ENCODE peak calls at places on chromosomes 12 and 14, in nine cellular contexts. C, I, E, R, U, L, X, M and D are unnamed samples.

GRCh38 chr12:6312529-6313325 is 2.2 kb downstream of the PLEKHG6 start:
- DNase-seq in U (no peak), I (no peak), M (peak), L (no peak), R (no peak), E (no peak), C (no peak), X (no peak), D (no peak)

GRCh38 chr14:68401855-68402254 is 391.0 kb downstream of the ZFP36L1 start:
- DNase-seq in E (no peak), L (no peak), X (no peak), C (no peak), I (no peak), U (no peak), M (no peak), R (peak), D (no peak)

GRCh38 chr12:10196210-10196609 is 16.5 kb upstream of the GABARAPL1 start:
- DNase-seq in M (no peak), I (no peak), X (no peak), R (peak), E (no peak), C (no peak), U (no peak), L (no peak), D (no peak)

GRCh38 chr12:89225808-89226368 is 126.4 kb downstream of the DUSP6 start:
- DNase-seq in R (no peak), L (peak), E (no peak), I (peak), X (no peak), M (peak), U (no peak), C (peak), D (peak)

GRCh38 chr14:50823051-50823762 is 7.8 kb downstream of the NIN start:
- DNase-seq in E (no peak), I (peak), X (no peak), M (no peak), U (no peak), R (peak), C (peak), L (no peak), D (no peak)

GRCh38 chr12:125435871-125436270 is 370.6 kb downstream of the AACS start:
- DNase-seq in R (no peak), M (no peak), E (peak), X (no peak), L (no peak), U (no peak), I (no peak), C (no peak), D (no peak)

GRCh38 chr14:59464651-59465569 is at the start of gene GPR135:
- DNase-seq in L (no peak), E (peak), R (peak), M (peak), X (no peak), U (peak), I (peak), C (peak), D (no peak)

GRCh38 chr14:36300337-36300736 is 20.1 kb downstream of the MBIP start:
- DNase-seq in M (no peak), C (peak), E (no peak), U (no peak), R (no peak), I (no peak), L (no peak), X (no peak), D (no peak)

GRCh38 chr14:98408713-98409112 is 863.3 kb downstream of the BCL11B start:
- DNase-seq in E (no peak), R (no peak), U (no peak), I (no peak), C (no peak), L (no peak), M (no peak), X (no peak), D (no peak)

GRCh38 chr12:124829708-124830304 is 33.9 kb downstream of the SCARB1 start:
- DNase-seq in L (no peak), C (no peak), E (no peak), R (no peak), X (no peak), M (no peak), U (no peak), I (no peak), D (no peak)

GRCh38 chr12:57341275-57341990 is 89.4 kb downstream of the R3HDM2 start:
- DNase-seq in U (no peak), E (peak), R (no peak), C (no peak), M (peak), L (no peak), X (no peak), I (no peak), D (peak)

GRCh38 chr14:36553650-36554260 is 28.7 kb downstream of the NKX2-8 start:
- DNase-seq in R (peak), I (no peak), X (no peak), M (peak), C (peak), U (no peak), E (no peak), L (no peak), D (peak)

GRCh38 chr14:67579636-67580035 is 20.4 kb downstream of the PIGH start:
- DNase-seq in I (no peak), R (no peak), C (no peak), L (no peak), U (no peak), M (no peak), X (no peak), E (no peak), D (no peak)

GRCh38 chr12:9692909-9693308 is 23.4 kb downstream of the CLEC2D start:
- DNase-seq in C (no peak), L (no peak), R (no peak), M (no peak), I (no peak), E (no peak), X (no peak), U (no peak), D (no peak)

GRCh38 chr14:71933026-71933587 is 878 bp downstream of the RGS6 start:
- DNase-seq in M (peak), L (no peak), X (no peak), I (no peak), E (peak), R (no peak), U (no peak), C (no peak), D (no peak)

GRCh38 chr14:71932229-71932951 is at the start of gene RGS6:
- DNase-seq in L (no peak), R (no peak), E (peak), U (no peak), M (peak), C (no peak), X (no peak), I (no peak), D (no peak)

GRCh38 chr14:71931492-71932228 is 569 bp upstream of the RGS6 start:
- DNase-seq in E (peak), L (no peak), C (no peak), I (no peak), R (no peak), X (no peak), M (no peak), U (no peak), D (no peak)
- H3K4me3 ChIP-seq in E (peak), L (no peak), C (no peak), I (peak), R (no peak), X (peak), M (peak), U (no peak), D (no peak)

GRCh38 chr12:2877047-2877958 is at the start of the genes FOXM1 and RHNO1:
- DNase-seq in I (peak), E (peak), R (peak), M (peak), X (no peak), U (peak), C (peak), L (no peak), D (no peak)

GRCh38 chr12:2879853-2880252 is 2.8 kb downstream of the RHNO1 start:
- DNase-seq in M (no peak), U (no peak), E (no peak), L (no peak), X (no peak), C (no peak), I (no peak), R (no peak), D (no peak)

GRCh38 chr12:2876431-2877046 is 435 bp downstream of the FOXM1 start:
- DNase-seq in I (no peak), C (peak), M (peak), U (no peak), X (no peak), E (no peak), L (no peak), R (peak), D (no peak)

GRCh38 chr12:2877959-2878732 is 1.1 kb downstream of the RHNO1 start:
- DNase-seq in U (no peak), L (no peak), C (peak), E (no peak), I (no peak), M (peak), X (no peak), R (peak), D (no peak)
- TF ChIP-seq CTCF in U (no peak), L (peak), C (peak), E (no peak), I (no peak), M (no peak), X (no peak), R (peak), D (no peak)

GRCh38 chr14:30719137-30719536 is 97.0 kb downstream of the SCFD1 start:
- DNase-seq in C (no peak), M (no peak), X (no peak), E (no peak), R (no peak), U (no peak), I (no peak), L (no peak), D (no peak)
- H3K4me3 ChIP-seq in C (no peak), M (no peak), X (no peak), E (no peak), R (no peak), U (no peak), I (no peak), L (no peak), D (no peak)

GRCh38 chr12:50265770-50266524 is 17.4 kb downstream of the LIMA1 start:
- DNase-seq in U (no peak), R (no peak), I (no peak), L (no peak), X (no peak), M (peak), E (no peak), C (no peak), D (no peak)

GRCh38 chr12:50257226-50258166 is 25.8 kb downstream of the LIMA1 start:
- DNase-seq in X (no peak), U (no peak), R (peak), M (peak), L (no peak), C (peak), I (peak), E (no peak), D (no peak)

GRCh38 chr12:50263832-50264231 is 19.5 kb downstream of the LIMA1 start:
- DNase-seq in L (no peak), U (no peak), E (no peak), M (no peak), R (no peak), I (no peak), X (no peak), C (no peak), D (no peak)

GRCh38 chr12:50258167-50258551 is 25.2 kb downstream of the LIMA1 start:
- DNase-seq in R (no peak), C (no peak), I (peak), X (no peak), E (no peak), U (no peak), M (peak), L (no peak), D (no peak)

GRCh38 chr12:50261654-50262053 is 21.7 kb downstream of the LIMA1 start:
- DNase-seq in C (no peak), I (no peak), U (no peak), M (peak), R (no peak), X (no peak), L (no peak), E (no peak), D (no peak)
- TF ChIP-seq CTCF in C (peak), I (no peak), U (no peak), M (peak), R (peak), X (no peak), L (no peak), E (no peak), D (no peak)

DNA sequence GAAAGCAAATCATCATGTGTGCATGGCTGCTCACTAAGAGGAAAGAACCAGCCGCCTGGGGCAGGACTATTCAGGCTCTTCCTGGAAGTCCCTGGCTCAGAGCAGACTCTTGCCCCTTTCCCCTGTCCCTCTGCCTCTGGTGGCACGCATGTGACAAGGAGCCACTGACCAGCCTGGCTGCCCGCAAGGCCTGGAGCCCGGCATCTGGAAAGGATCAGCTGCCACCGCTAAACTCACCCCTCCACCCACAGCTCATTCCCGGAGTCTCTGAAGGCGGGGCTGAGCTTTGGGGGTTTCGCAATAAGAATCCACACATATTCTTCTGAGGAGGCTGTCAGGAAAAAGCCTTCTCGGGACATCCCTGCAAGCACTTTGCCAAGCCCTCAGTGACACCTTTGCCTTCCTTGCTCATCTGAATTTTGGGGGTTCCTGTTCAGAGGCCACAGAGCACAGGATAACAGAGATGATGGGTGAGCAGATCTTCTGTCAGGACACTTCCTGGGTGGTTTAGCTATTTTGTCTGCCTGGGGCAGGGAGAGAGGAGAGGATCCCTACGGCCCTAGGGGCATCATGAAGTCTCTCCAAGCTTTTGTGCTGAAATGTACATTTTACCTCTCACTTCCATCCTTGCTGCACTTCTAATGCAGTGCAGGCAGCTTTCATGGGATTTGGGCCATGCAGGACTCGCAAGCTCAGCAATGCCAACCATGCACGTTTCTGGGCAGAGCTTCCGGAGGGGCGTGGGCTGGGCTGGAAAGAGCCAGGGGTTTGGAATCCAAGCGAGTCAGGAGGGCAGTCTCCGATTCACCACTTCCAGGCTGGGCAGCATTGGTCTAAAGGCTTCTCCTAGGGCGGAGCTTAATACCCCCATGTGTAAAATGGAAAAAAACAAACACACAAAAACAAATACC is 124.8 kb upstream of the MAP1LC3B2 start:
- DNase-seq in I (peak), R (no peak), M (peak), X (no peak), L (peak), C (peak), E (peak), U (no peak), D (peak)
- H3K4me3 ChIP-seq in I (peak), R (no peak), M (no peak), X (peak), L (peak), C (peak), E (no peak), U (no peak), D (peak)

GRCh38 chr12:2739069-2739468 is 55.7 kb upstream of the FKBP4 start:
- DNase-seq in L (no peak), E (no peak), I (no peak), X (no peak), M (no peak), C (no peak), U (no peak), R (no peak), D (no peak)

GRCh38 chr12:2737656-2738241 is 57.0 kb upstream of the FKBP4 start:
- DNase-seq in M (no peak), R (no peak), X (no peak), I (no peak), U (no peak), L (no peak), C (no peak), E (no peak), D (no peak)

GRCh38 chr12:2743478-2743877 is 51.3 kb upstream of the FKBP4 start:
- DNase-seq in E (no peak), C (no peak), L (no peak), X (no peak), U (no peak), M (no peak), I (no peak), R (no peak), D (no peak)

GRCh38 chr12:2745655-2746054 is 49.1 kb upstream of the FKBP4 start:
- DNase-seq in I (no peak), U (no peak), M (no peak), C (peak), X (no peak), E (no peak), L (no peak), R (no peak), D (no peak)

GRCh38 chr12:2739832-2740641 is 54.7 kb upstream of the FKBP4 start:
- DNase-seq in C (peak), L (no peak), X (no peak), E (no peak), M (no peak), U (no peak), I (no peak), R (peak), D (peak)
- TF ChIP-seq CTCF in C (peak), L (peak), X (peak), E (peak), M (peak), U (no peak), I (no peak), R (peak), D (peak)

DNA sequence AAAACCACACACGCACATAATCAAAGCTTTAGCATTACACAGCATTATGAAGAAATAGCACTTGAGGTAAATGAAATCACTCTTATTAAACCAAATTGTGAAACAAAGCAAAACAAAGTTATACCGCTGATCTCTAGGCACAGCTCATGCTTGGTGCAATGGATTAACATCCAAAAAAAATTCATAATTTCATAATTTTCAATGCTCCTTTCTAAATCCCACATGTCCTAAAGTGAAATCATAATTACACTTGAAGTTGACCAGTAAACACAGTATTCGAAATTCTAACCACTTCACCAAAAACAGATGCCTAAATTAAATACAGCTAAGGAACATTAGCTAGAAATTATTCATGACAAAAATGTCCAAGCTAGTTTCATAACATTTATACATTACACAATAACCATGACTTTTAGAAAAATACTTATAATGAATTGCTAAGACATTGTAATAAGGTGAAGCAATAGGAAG is 1.5 kb downstream of the MLH3 start:
- DNase-seq in R (no peak), E (no peak), C (peak), U (no peak), X (no peak), M (no peak), L (no peak), I (no peak), D (peak)
- H3K4me3 ChIP-seq in R (no peak), E (peak), C (peak), U (no peak), X (no peak), M (no peak), L (no peak), I (no peak), D (no peak)

DNA sequence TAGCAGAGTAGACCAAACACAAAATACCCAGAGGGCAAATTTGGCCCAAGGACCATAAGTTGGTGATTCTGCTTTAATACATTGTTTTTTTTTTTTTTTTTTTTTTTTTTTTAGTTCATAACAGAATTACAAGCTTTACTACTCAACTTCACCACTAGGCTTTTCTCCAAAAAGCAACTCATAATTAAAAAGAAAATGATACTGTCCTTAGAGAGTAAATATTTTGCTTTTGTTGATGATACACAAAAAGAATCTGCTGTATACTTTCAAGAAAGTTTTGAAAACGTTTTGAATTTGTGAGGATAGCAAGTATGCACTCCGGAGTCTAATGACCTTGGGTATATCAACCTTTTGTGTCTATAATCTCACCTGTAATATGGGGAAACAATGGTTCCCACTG is 68.9 kb upstream of the LMO3 start:
- DNase-seq in X (no peak), R (no peak), L (no peak), C (no peak), U (no peak), I (no peak), E (no peak), M (no peak), D (no peak)
- TF ChIP-seq CTCF in X (no peak), R (peak), L (no peak), C (no peak), U (no peak), I (no peak), E (no peak), M (no peak), D (no peak)

GRCh38 chr14:23307687-23308644 is 1.3 kb downstream of the BCL2L2 start:
- DNase-seq in U (no peak), X (no peak), C (no peak), R (no peak), I (no peak), M (peak), E (no peak), L (no peak), D (no peak)
- H3K4me3 ChIP-seq in U (no peak), X (peak), C (peak), R (no peak), I (peak), M (peak), E (peak), L (peak), D (peak)